ENCODE peak calls at places on chromosomes 11 and 22, in ten cellular contexts. T, O, J, Z, M, S, Q, W, X and D are unnamed samples.

GRCh38 chr11:86151188-86152005 is 82.5 kb upstream of the PICALM start:
- DNase-seq in W (no peak), T (no peak), Z (peak; percentile 56), J (no peak), X (no peak), S (no peak), O (no peak), M (peak; percentile 43), Q (peak; percentile 49), D (no peak)

GRCh38 chr11:118618115-118618990 is 10.9 kb downstream of the PHLDB1 start:
- DNase-seq in Z (peak; percentile 85), X (no peak), M (peak; percentile 48), W (no peak), Q (peak; percentile 88), T (no peak), J (no peak), S (no peak), O (no peak), D (no peak)

GRCh38 chr11:63165710-63166310 is 21.8 kb upstream of the SLC22A24 start:
- DNase-seq in M (no peak), W (no peak), O (no peak), Q (no peak), X (no peak), Z (peak; percentile 59), S (no peak), T (no peak), J (peak; percentile 1), D (no peak)

GRCh38 chr11:71173709-71174108 is 78.7 kb downstream of the SHANK2 start:
- DNase-seq in S (no peak), J (no peak), Q (no peak), O (no peak), T (no peak), M (no peak), Z (no peak), W (no peak), X (no peak), D (no peak)

GRCh38 chr11:122556605-122557004 is 98.9 kb upstream of the UBASH3B start:
- DNase-seq in M (no peak), T (peak; percentile 12), W (no peak), S (no peak), Z (no peak), O (peak; percentile 79), J (peak; percentile 12), Q (peak; percentile 38), X (no peak), D (no peak)

GRCh38 chr11:112391086-112391485 is 130.4 kb upstream of the PLET1 start:
- DNase-seq in M (no peak), W (no peak), Z (no peak), O (no peak), T (no peak), Q (no peak), S (no peak), J (no peak), X (no peak), D (no peak)

GRCh38 chr11:28770806-28771205 is 662.6 kb downstream of the METTL15 start:
- DNase-seq in T (no peak), S (no peak), W (no peak), X (no peak), M (no peak), Z (peak; percentile 25), J (no peak), O (no peak), Q (no peak), D (no peak)

GRCh38 chr11:61654397-61654829 is 25.8 kb upstream of the DAGLA start:
- DNase-seq in J (no peak), Z (no peak), O (no peak), T (no peak), S (no peak), W (no peak), X (no peak), Q (no peak), M (no peak), D (no peak)

GRCh38 chr11:2508793-2509192 is 64.0 kb downstream of the KCNQ1 start:
- DNase-seq in W (no peak), X (no peak), M (no peak), J (no peak), O (no peak), Q (no peak), T (no peak), Z (no peak), S (no peak), D (peak; percentile 0)

GRCh38 chr22:47398921-47399790 is 636.7 kb downstream of the TBC1D22A start:
- DNase-seq in T (no peak), Q (no peak), W (no peak), O (no peak), X (no peak), M (no peak), J (no peak), Z (no peak), S (no peak), D (no peak)

GRCh38 chr11:69393865-69394233 is 87.6 kb upstream of the LINC01488 start:
- DNase-seq in S (no peak), J (no peak), O (no peak), Z (no peak), Q (no peak), T (no peak), M (no peak), W (no peak), X (no peak), D (no peak)

GRCh38 chr22:49936973-49937757 is 18.7 kb downstream of the CRELD2 start:
- DNase-seq in T (no peak), M (no peak), Z (no peak), O (no peak), Q (no peak), S (no peak), W (no peak), J (no peak), X (no peak), D (peak; percentile 71)

GRCh38 chr11:79060081-79060480 is 380.7 kb downstream of the TENM4 start:
- DNase-seq in M (no peak), W (no peak), Z (no peak), O (no peak), S (no peak), J (no peak), T (no peak), X (no peak), Q (no peak), D (no peak)

GRCh38 chr11:15327786-15328231 is 213.1 kb downstream of the INSC start:
- DNase-seq in M (peak; percentile 3), S (no peak), W (no peak), Z (peak; percentile 44), X (peak; percentile 12), Q (peak; percentile 62), J (peak; percentile 21), T (no peak), O (peak; percentile 90), D (peak; percentile 38)

GRCh38 chr22:49659281-49659923 is 168.3 kb downstream of the BRD1 start:
- DNase-seq in M (no peak), T (no peak), W (no peak), S (no peak), X (no peak), J (no peak), Q (no peak), O (no peak), Z (no peak), D (no peak)

GRCh38 chr11:65487467-65488272 is 11.2 kb upstream of the MALAT1 start:
- DNase-seq in T (no peak), W (peak; percentile 96), S (no peak), Q (peak; percentile 100), X (peak; percentile 100), J (peak; percentile 99), O (peak; percentile 96), M (peak; percentile 94), Z (peak; percentile 100), D (peak; percentile 81)

GRCh38 chr11:26088391-26088790 is 243.5 kb upstream of the ANO3 start:
- DNase-seq in O (no peak), Z (peak; percentile 31), M (no peak), X (peak; percentile 30), T (no peak), W (no peak), Q (peak; percentile 38), J (peak; percentile 5), S (no peak), D (no peak)

GRCh38 chr22:48968201-48968959 is 859.3 kb downstream of the BRD1 start:
- DNase-seq in Z (no peak), J (no peak), X (no peak), O (peak; percentile 75), W (no peak), T (no peak), S (no peak), M (no peak), Q (no peak), D (no peak)

GRCh38 chr11:46381046-46381835 is at the start of gene MDK:
- DNase-seq in Z (no peak), Q (peak; percentile 61), W (no peak), M (no peak), J (no peak), O (peak; percentile 77), S (no peak), X (no peak), T (no peak), D (peak; percentile 71)

GRCh38 chr11:28089378-28089777 is 18.6 kb downstream of the KIF18A start:
- DNase-seq in T (no peak), Z (peak; percentile 27), Q (no peak), M (no peak), W (no peak), J (no peak), S (no peak), O (no peak), X (no peak), D (no peak)

GRCh38 chr22:17785185-17786184 is 11.2 kb upstream of the BID start:
- DNase-seq in M (no peak), Q (peak; percentile 22), O (peak; percentile 95), J (no peak), W (no peak), S (peak; percentile 70), X (no peak), Z (peak; percentile 38), T (peak; percentile 78), D (no peak)

GRCh38 chr11:64040684-64041267 is 5.0 kb downstream of the FLRT1 start:
- DNase-seq in T (no peak), J (no peak), M (no peak), S (no peak), X (no peak), O (peak; percentile 72), Q (no peak), W (no peak), Z (no peak), D (peak; percentile 63)